ENCODE peak calls at places on chromosomes 7 and 10, in seven cellular contexts. M, P, N, Z, V, R and I are unnamed samples.

GRCh38 chr7:73832806-73833205 is 2.0 kb downstream of the CLDN4 start:
- DNase-seq in M (no peak), P (no peak), N (no peak), Z (no peak), V (no peak), R (no peak), I (no peak)

GRCh38 chr7:101232141-101232821 is 5.3 kb downstream of the CLDN15 start:
- DNase-seq in M (no peak), P (no peak), N (peak), Z (no peak), V (peak), R (no peak), I (no peak)

GRCh38 chr10:113716109-113717010 is 35.1 kb upstream of the PLEKHS1 start:
- DNase-seq in M (no peak), P (no peak), N (no peak), Z (no peak), V (no peak), R (no peak), I (no peak)

GRCh38 chr7:113202282-113202681 is 83.9 kb upstream of the SMIM30 start:
- DNase-seq in M (no peak), P (no peak), N (no peak), Z (no peak), V (no peak), R (no peak), I (no peak)

GRCh38 chr10:97500297-97500575 is 1.5 kb downstream of the UBTD1 start:
- DNase-seq in M (no peak), P (no peak), N (no peak), Z (no peak), V (no peak), R (no peak), I (no peak)

GRCh38 chr7:5661941-5662340 is 119.5 kb downstream of the RNF216 start:
- DNase-seq in M (no peak), P (no peak), N (no peak), Z (no peak), V (no peak), R (no peak), I (no peak)

GRCh38 chr7:71868797-71869196 is 543.3 kb downstream of the CALN1 start:
- DNase-seq in M (no peak), P (no peak), N (no peak), Z (no peak), V (no peak), R (peak), I (peak)

GRCh38 chr7:142654398-142654797 is 94.9 kb upstream of the PRSS1 start:
- DNase-seq in M (no peak), P (no peak), N (no peak), Z (no peak), V (no peak), R (no peak), I (no peak)

GRCh38 chr7:11665381-11665780 is 166.6 kb downstream of the THSD7A start:
- DNase-seq in M (no peak), P (no peak), N (no peak), Z (no peak), V (no peak), R (peak), I (no peak)

GRCh38 chr10:3294919-3295318 is 122.3 kb upstream of the PITRM1 start:
- DNase-seq in M (no peak), P (no peak), N (no peak), Z (no peak), V (no peak), R (no peak), I (no peak)

GRCh38 chr10:119313645-119314044 is 106.3 kb downstream of the GRK5 start:
- DNase-seq in M (no peak), P (no peak), N (no peak), Z (no peak), V (no peak), R (no peak), I (no peak)

GRCh38 chr10:110765513-110766375 is 106.0 kb upstream of the PDCD4 start:
- DNase-seq in M (peak), P (no peak), N (no peak), Z (no peak), V (no peak), R (peak), I (no peak)

GRCh38 chr10:91201213-91201996 is 19.1 kb upstream of the PCGF5 start:
- DNase-seq in M (no peak), P (no peak), N (no peak), Z (no peak), V (no peak), R (no peak), I (no peak)

GRCh38 chr10:47026301-47027107 is 115.3 kb downstream of the PTPN20 start:
- DNase-seq in M (no peak), P (no peak), N (peak), Z (no peak), V (no peak), R (no peak), I (no peak)

GRCh38 chr7:102432476-102433318 is 678 bp upstream of the ORAI2 start:
- DNase-seq in M (no peak), P (no peak), N (no peak), Z (no peak), V (no peak), R (no peak), I (no peak)

DNA sequence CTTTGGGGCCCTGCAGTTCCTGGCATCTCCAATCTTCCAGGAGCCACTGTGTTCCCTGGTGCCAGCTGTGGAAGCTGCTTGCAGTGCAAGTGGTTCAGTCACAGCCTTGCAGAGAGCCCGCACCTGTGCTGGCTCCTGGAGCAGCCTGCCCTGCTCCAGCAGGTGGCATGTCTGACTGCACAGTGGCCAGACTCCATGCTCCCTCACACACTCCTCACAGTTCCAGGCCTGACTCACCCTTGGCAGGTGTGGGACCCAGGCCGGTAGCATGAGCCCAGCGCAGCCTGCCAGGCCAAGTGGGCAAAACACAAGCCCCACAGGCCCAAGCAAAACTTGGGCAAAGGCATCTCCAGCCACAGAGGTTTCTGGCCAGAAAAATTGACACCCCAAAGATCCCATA is 33.6 kb upstream of the RELN start:
- DNase-seq in M (no peak), P (no peak), N (no peak), Z (no peak), V (no peak), R (no peak), I (no peak)
- H3K27ac ChIP-seq in M (no peak), P (no peak), N (no peak), Z (no peak), V (no peak), R (no peak), I (no peak)

DNA sequence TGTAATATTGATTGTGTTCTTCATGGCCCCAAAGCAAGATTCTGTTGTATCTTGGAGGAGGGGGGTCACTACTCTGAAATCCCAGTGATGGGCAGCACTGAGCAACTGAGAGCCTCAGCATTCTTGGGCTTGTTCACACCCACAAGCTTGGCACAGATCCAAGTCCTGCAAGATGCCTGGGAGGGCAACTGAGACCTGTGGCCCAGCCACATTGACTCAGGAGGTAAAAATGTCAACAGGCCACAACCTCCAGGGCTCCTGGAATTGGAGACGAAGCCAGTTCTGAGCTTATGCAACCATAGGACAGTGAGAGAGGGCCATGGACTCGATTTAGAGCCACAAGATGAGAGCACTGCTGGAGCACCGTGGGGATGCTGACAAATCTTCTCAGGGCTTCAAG is 3.1 kb upstream of the DOCK1 start:
- DNase-seq in M (peak), P (peak), N (no peak), Z (no peak), V (peak), R (peak), I (peak)
- TF ChIP-seq CTCF in M (peak), P (no peak), N (no peak), Z (no peak), V (no peak), R (peak), I (peak)

GRCh38 chr7:22216309-22216708 is 140.6 kb downstream of the RAPGEF5 start:
- DNase-seq in M (no peak), P (no peak), N (no peak), Z (no peak), V (no peak), R (no peak), I (no peak)
- H3K4me3 ChIP-seq in M (no peak), P (no peak), N (no peak), Z (peak), V (no peak), R (no peak), I (no peak)

GRCh38 chr10:29838529-29838928 is 203.8 kb upstream of the SVIL start:
- DNase-seq in M (no peak), P (no peak), N (no peak), Z (no peak), V (no peak), R (no peak), I (no peak)

GRCh38 chr10:29830526-29831512 is 196.0 kb upstream of the SVIL start:
- DNase-seq in M (peak), P (no peak), N (no peak), Z (no peak), V (no peak), R (no peak), I (no peak)

GRCh38 chr10:29836396-29836795 is 201.6 kb upstream of the SVIL start:
- DNase-seq in M (no peak), P (no peak), N (no peak), Z (no peak), V (no peak), R (no peak), I (no peak)

GRCh38 chr10:29837586-29837985 is 202.8 kb upstream of the SVIL start:
- DNase-seq in M (no peak), P (no peak), N (no peak), Z (no peak), V (no peak), R (no peak), I (no peak)

GRCh38 chr10:29834990-29835569 is 200.3 kb upstream of the SVIL start:
- DNase-seq in M (peak), P (no peak), N (no peak), Z (no peak), V (no peak), R (peak), I (no peak)
- H3K27ac ChIP-seq in M (no peak), P (no peak), N (no peak), Z (no peak), V (peak), R (no peak), I (no peak)

GRCh38 chr7:132239422-132239994 is 336.8 kb downstream of the PLXNA4 start:
- DNase-seq in M (no peak), P (no peak), N (no peak), Z (no peak), V (no peak), R (no peak), I (no peak)
- TF ChIP-seq CTCF in M (no peak), P (no peak), N (no peak), Z (no peak), V (no peak), R (no peak), I (no peak)

DNA sequence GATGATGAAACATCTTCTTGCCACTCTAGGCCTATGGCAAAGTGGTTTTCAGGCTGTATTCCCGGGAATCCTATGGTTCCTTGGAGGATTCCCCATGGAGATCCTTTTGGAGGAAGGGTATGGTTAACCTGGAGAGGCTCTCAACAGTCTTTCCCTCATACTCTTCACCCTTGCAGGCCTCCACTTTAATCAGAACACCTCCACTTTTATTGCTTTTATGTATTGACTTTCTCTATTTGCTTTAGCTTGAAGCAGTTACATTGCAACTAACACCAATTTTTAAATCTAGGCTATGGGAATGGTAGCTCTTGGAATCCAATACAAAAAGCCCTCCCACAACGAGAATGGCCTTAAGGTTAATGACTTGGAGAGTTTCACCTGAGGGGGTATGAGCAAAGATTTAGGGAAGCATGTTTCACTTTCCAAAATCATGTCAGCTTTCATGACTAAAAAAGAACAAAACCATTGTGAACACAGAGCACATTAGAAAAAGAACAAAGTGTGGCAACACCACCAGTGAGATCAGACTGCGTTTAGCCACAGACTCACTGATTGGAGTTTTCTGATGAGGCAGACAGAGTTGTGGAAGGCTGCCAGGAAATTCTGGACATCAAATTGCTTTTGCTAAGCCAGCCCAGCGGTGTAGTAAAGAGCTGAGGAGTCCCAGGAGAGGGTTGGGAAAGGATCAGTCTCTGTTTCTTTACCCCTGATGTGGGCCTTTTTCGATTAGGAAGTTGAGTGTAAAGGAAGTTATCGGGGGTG is 130.4 kb upstream of the BMPER start:
- DNase-seq in M (peak), P (no peak), N (peak), Z (no peak), V (peak), R (peak), I (peak)
- H3K4me3 ChIP-seq in M (no peak), P (no peak), N (no peak), Z (no peak), V (no peak), R (no peak), I (no peak)

GRCh38 chr7:128752251-128752650 is 13.1 kb downstream of the CALU start:
- DNase-seq in M (no peak), P (no peak), N (no peak), Z (no peak), V (no peak), R (no peak), I (no peak)
- H3K27ac ChIP-seq in M (no peak), P (no peak), N (no peak), Z (no peak), V (no peak), R (no peak), I (no peak)

GRCh38 chr10:13219685-13220670 is 14.2 kb downstream of the UCMA start:
- DNase-seq in M (peak), P (peak), N (peak), Z (no peak), V (peak), R (no peak), I (no peak)
- TF ChIP-seq CTCF in M (no peak), P (no peak), N (no peak), Z (no peak), V (peak), R (no peak), I (peak)